ENCODE peak calls at places on chromosomes 13 and 19, in eight cellular contexts. V, B, F, O, Z, T, N and X are unnamed samples.

GRCh38 chr13:27919934-27920676 is at the start of gene PDX1:
- DNase-seq in V (peak), B (no peak), F (peak), O (peak), Z (no peak), T (no peak), N (no peak), X (peak)

GRCh38 chr13:113064534-113065405 is 40.8 kb upstream of the F7 start:
- DNase-seq in V (no peak), B (no peak), F (no peak), O (peak), Z (peak), T (no peak), N (no peak), X (no peak)

GRCh38 chr13:23059173-23059572 is 121.6 kb upstream of the SGCG start:
- DNase-seq in V (no peak), B (no peak), F (no peak), O (no peak), Z (no peak), T (no peak), N (no peak), X (no peak)

GRCh38 chr13:99926014-99926731 is 45.4 kb downstream of the ZIC5 start:
- DNase-seq in V (no peak), B (no peak), F (no peak), O (no peak), Z (no peak), T (no peak), N (no peak), X (no peak)

GRCh38 chr19:47729799-47730520 is 15.4 kb upstream of the NOP53 start:
- DNase-seq in V (peak), B (no peak), F (no peak), O (peak), Z (peak), T (no peak), N (peak), X (peak)

GRCh38 chr19:41575998-41576397 is at the start of gene CEACAM21:
- DNase-seq in V (peak), B (no peak), F (no peak), O (peak), Z (no peak), T (no peak), N (peak), X (peak)

GRCh38 chr13:96650301-96650886 is 343.9 kb downstream of the OXGR1 start:
- DNase-seq in V (no peak), B (no peak), F (no peak), O (no peak), Z (no peak), T (no peak), N (no peak), X (no peak)

GRCh38 chr19:15332311-15332996 is at the start of gene BRD4:
- DNase-seq in V (peak), B (peak), F (peak), O (peak), Z (peak), T (peak), N (peak), X (peak)

GRCh38 chr19:10271543-10272086 is 695 bp downstream of the ICAM1 start:
- DNase-seq in V (no peak), B (no peak), F (no peak), O (no peak), Z (no peak), T (no peak), N (peak), X (peak)